ENCODE peak calls at places on chromosomes 6 and 20, in five cellular contexts. O is adipocyte, C is left ventricle myocardium superior, K is neural crest cell, S is transverse colon. U is an unnamed sample.

GRCh38 chr6:105330364-105330763 is 72.5 kb downstream of the PREP start:
- DNase-seq in K (no peak), C (no peak), S (no peak), O (no peak), U (no peak)

GRCh38 chr6:20056350-20056992 is 155.8 kb downstream of the MBOAT1 start:
- DNase-seq in O (peak; percentile 86), C (no peak), K (peak; percentile 10), S (no peak), U (peak; percentile 28)

GRCh38 chr6:41599836-41600445 is 38.3 kb upstream of the MDFI start:
- DNase-seq in O (no peak), K (no peak), S (no peak), C (peak; percentile 12), U (no peak)

GRCh38 chr6:136752554-136752953 is 39.7 kb downstream of the MAP3K5 start:
- DNase-seq in S (peak; percentile 35), C (no peak), O (no peak), K (no peak), U (no peak)

GRCh38 chr6:152642578-152643375 is 5.6 kb upstream of the SYNE1 start:
- DNase-seq in C (peak; percentile 61), O (peak; percentile 60), S (no peak), K (peak; percentile 5), U (no peak)

GRCh38 chr6:186221-186965 is 105.9 kb upstream of the DUSP22 start:
- DNase-seq in S (no peak), O (peak; percentile 46), C (no peak), K (no peak), U (no peak)

GRCh38 chr20:41201760-41202159 is 64.4 kb downstream of the PLCG1 start:
- DNase-seq in S (no peak), K (no peak), O (no peak), C (no peak), U (no peak)

GRCh38 chr6:30493643-30494250 is 4.4 kb downstream of the HLA-E start:
- DNase-seq in O (no peak), S (no peak), C (no peak), K (no peak), U (no peak)

GRCh38 chr6:7161253-7161623 is 53.5 kb downstream of the RREB1 start:
- DNase-seq in S (no peak), C (no peak), O (no peak), K (no peak), U (no peak)

GRCh38 chr6:1535295-1535694 is 74.4 kb upstream of the FOXC1 start:
- DNase-seq in S (no peak), K (no peak), C (no peak), O (no peak), U (no peak)

GRCh38 chr20:46573788-46574581 is 23.5 kb upstream of the OCSTAMP start:
- DNase-seq in S (no peak), C (no peak), K (no peak), O (no peak), U (peak; percentile 33)

GRCh38 chr6:32153835-32154513 is at the start of gene PPT2:
- DNase-seq in K (peak; percentile 80), O (peak; percentile 96), C (peak; percentile 92), S (peak; percentile 88), U (peak; percentile 75)

GRCh38 chr6:116500969-116501433 is 10.4 kb upstream of the CALHM5 start:
- DNase-seq in S (no peak), K (no peak), C (no peak), O (peak; percentile 3), U (no peak)

GRCh38 chr6:47161176-47161687 is 119.1 kb upstream of the ADGRF1 start:
- DNase-seq in S (peak; percentile 36), C (no peak), K (no peak), O (peak; percentile 52), U (no peak)

GRCh38 chr20:38277691-38278090 is 17.2 kb upstream of the KIAA1755 start:
- DNase-seq in K (no peak), C (no peak), S (no peak), O (no peak), U (no peak)

GRCh38 chr6:91152824-91153223 is 566.0 kb upstream of the MAP3K7 start:
- DNase-seq in K (no peak), C (no peak), S (no peak), O (no peak), U (no peak)

GRCh38 chr6:156175971-156176421 is 601.2 kb upstream of the ARID1B start:
- DNase-seq in C (peak; percentile 45), O (no peak), S (peak; percentile 8), K (no peak), U (no peak)

GRCh38 chr20:63741676-63742380 is 2.3 kb downstream of the SLC2A4RG start:
- DNase-seq in K (no peak), O (no peak), C (no peak), S (no peak), U (no peak)

GRCh38 chr6:66264376-66264775 is 557.4 kb upstream of the EYS start:
- DNase-seq in S (no peak), C (no peak), K (no peak), O (no peak), U (no peak)

GRCh38 chr6:139054001-139054400 is 25.5 kb downstream of the ABRACL start:
- DNase-seq in K (no peak), S (no peak), C (no peak), O (no peak), U (no peak)

GRCh38 chr6:115882174-115882573 is 178.5 kb downstream of the FRK start:
- DNase-seq in O (no peak), C (no peak), K (no peak), S (no peak), U (no peak)

GRCh38 chr20:63345328-63346100 is 15.6 kb downstream of the CHRNA4 start:
- DNase-seq in K (no peak), S (no peak), C (peak; percentile 82), O (peak; percentile 29), U (no peak)

GRCh38 chr20:37541326-37541725 is 13.7 kb upstream of the BLCAP start:
- DNase-seq in C (no peak), S (no peak), K (no peak), O (no peak), U (no peak)

GRCh38 chr20:2093200-2093781 is 8.3 kb upstream of the STK35 start:
- DNase-seq in K (no peak), O (peak; percentile 17), S (peak; percentile 21), C (no peak), U (no peak)

GRCh38 chr20:61748376-61748775 is 317.3 kb downstream of the TAF4 start:
- DNase-seq in C (no peak), K (no peak), O (no peak), S (no peak), U (no peak)

GRCh38 chr20:43699941-43700565 is 26.7 kb downstream of the GTSF1L start:
- DNase-seq in O (no peak), S (no peak), K (no peak), C (no peak), U (no peak)

GRCh38 chr6:139871844-139872510 is 497.5 kb upstream of the CITED2 start:
- DNase-seq in O (peak; percentile 30), C (no peak), S (no peak), K (no peak), U (no peak)

GRCh38 chr6:139271056-139271455 is 20.7 kb downstream of the TXLNB start:
- DNase-seq in S (peak; percentile 32), O (no peak), K (no peak), C (no peak), U (no peak)

GRCh38 chr20:52974155-52974554 is 2.0 kb downstream of the TSHZ2 start:
- DNase-seq in S (no peak), O (no peak), C (no peak), K (no peak), U (no peak)

GRCh38 chr20:5150226-5151076 is 23.6 kb downstream of the CDS2 start:
- DNase-seq in S (no peak), K (no peak), C (no peak), O (no peak), U (no peak)